ENCODE peak calls at places on chromosome 3, in seven cellular contexts. K is NCI-H774, P is MG63, H is cardiac fibroblast, E is colonic mucosa, N is iris pigment epithelial cell, X is T-helper 22 cell. G is an unnamed sample.
A peak's percentile ranks its signal among the peaks of the same experiment; 100 is the strongest.

GRCh38 chr3:40713795-40714194 is 189.0 kb downstream of the ZNF621 start:
- DNase-seq in K (no peak), N (no peak), E (no peak), P (no peak), X (no peak), H (no peak), G (no peak)

GRCh38 chr3:65714138-65714537 is 324.6 kb downstream of the MAGI1 start:
- DNase-seq in K (no peak), P (no peak), H (peak; percentile 31), E (no peak), N (peak; percentile 87), X (no peak), G (no peak)

GRCh38 chr3:127157181-127157828 is 35.6 kb upstream of the PRR23E start:
- DNase-seq in N (no peak), H (no peak), X (no peak), K (peak; percentile 80), P (no peak), E (no peak), G (no peak)

GRCh38 chr3:138861755-138862333 is 27.1 kb upstream of the PIK3CB start:
- DNase-seq in P (peak; percentile 93), K (no peak), X (no peak), H (peak; percentile 76), N (peak; percentile 64), E (no peak), G (peak; percentile 48)

GRCh38 chr3:69326821-69327433 is 59.0 kb downstream of the FRMD4B start:
- DNase-seq in H (peak; percentile 12), X (peak; percentile 1), E (no peak), N (no peak), K (no peak), P (no peak), G (no peak)

GRCh38 chr3:4471907-4472306 is 4.8 kb upstream of the SUMF1 start:
- DNase-seq in H (no peak), K (no peak), P (no peak), E (no peak), X (no peak), N (no peak), G (no peak)

GRCh38 chr3:126816956-126817777 is 113.1 kb downstream of the CHCHD6 start:
- DNase-seq in X (no peak), H (no peak), K (no peak), N (no peak), P (no peak), E (no peak), G (no peak)

GRCh38 chr3:2024037-2024436 is 74.6 kb upstream of the CNTN4 start:
- DNase-seq in E (no peak), H (no peak), X (no peak), K (no peak), P (no peak), N (peak; percentile 0), G (no peak)

GRCh38 chr3:104392327-104392726 is 974.4 kb upstream of the ALCAM start:
- DNase-seq in H (no peak), X (no peak), N (no peak), K (no peak), E (no peak), P (no peak), G (no peak)

GRCh38 chr3:104101736-104102135 is 1265.0 kb upstream of the ALCAM start:
- DNase-seq in N (no peak), K (no peak), E (no peak), H (no peak), P (no peak), X (no peak), G (peak; percentile 11)

GRCh38 chr3:112759681-112760080 is 87.0 kb downstream of the CD200R1L start:
- DNase-seq in K (no peak), N (no peak), P (no peak), E (no peak), X (no peak), H (no peak), G (no peak)

GRCh38 chr3:56389213-56389830 is 78.9 kb downstream of the ERC2 start:
- DNase-seq in N (no peak), H (no peak), P (no peak), E (no peak), K (no peak), X (no peak), G (no peak)

GRCh38 chr3:33318709-33319380 is 41.6 kb downstream of the FBXL2 start:
- DNase-seq in X (no peak), H (peak; percentile 28), K (no peak), E (no peak), N (no peak), P (no peak), G (no peak)

GRCh38 chr3:100875239-100875638 is 118.0 kb downstream of the ABI3BP start:
- DNase-seq in H (peak; percentile 67), N (peak; percentile 77), X (no peak), K (peak; percentile 32), E (peak; percentile 65), P (peak; percentile 79), G (peak; percentile 95)

GRCh38 chr3:132189601-132190000 is 127.6 kb upstream of the ACP3 start:
- DNase-seq in N (no peak), P (no peak), E (no peak), K (no peak), X (no peak), H (no peak), G (no peak)

GRCh38 chr3:127698264-127699097 is 25.7 kb downstream of the ABTB1 start:
- DNase-seq in X (no peak), H (no peak), N (no peak), E (no peak), K (no peak), P (no peak), G (no peak)